ENCODE peak calls at places on chromosomes 12 and 14, in seven cellular contexts. W is upper lobe of right lung, G is A549, O is fibroblast of lung, H is Peyer's patch, D is left ventricle myocardium inferior, R is lung. J is an unnamed sample. For H3K9me3 and H3K4me1, the result is how much of the 10 kb centered on the place peaks cover.

GRCh38 chr12:32312049-32312670 is 87.2 kb upstream of the FGD4 start:
- DNase-seq in W (no peak), G (peak), O (peak), H (no peak), D (no peak), R (no peak), J (peak)

GRCh38 chr12:42568952-42569916 is 20.3 kb downstream of the PRICKLE1 start:
- DNase-seq in W (no peak), G (peak), O (peak), H (no peak), D (no peak), R (no peak), J (peak)

GRCh38 chr14:95253039-95253620 is 66.6 kb downstream of the CLMN start:
- DNase-seq in W (no peak), G (peak), O (no peak), H (no peak), D (no peak), R (no peak), J (no peak)

GRCh38 chr12:117513353-117513752 is 151.9 kb upstream of the NOS1 start:
- DNase-seq in W (no peak), G (no peak), O (no peak), H (no peak), D (peak), R (no peak), J (no peak)

GRCh38 chr12:107200394-107200793 is 107.0 kb upstream of the CRY1 start:
- DNase-seq in W (no peak), G (peak), O (peak), H (no peak), D (no peak), R (no peak), J (no peak)

GRCh38 chr12:56230449-56231183 is 765 bp downstream of the SLC39A5 start:
- DNase-seq in W (no peak), G (no peak), O (no peak), H (peak), D (no peak), R (no peak), J (peak)

GRCh38 chr14:102507891-102508312 is 1.7 kb downstream of the ANKRD9 start:
- DNase-seq in W (peak), G (peak), O (no peak), H (no peak), D (no peak), R (no peak), J (no peak)

GRCh38 chr12:42039146-42039545 is 105.5 kb downstream of the GXYLT1 start:
- DNase-seq in W (no peak), G (peak), O (peak), H (no peak), D (no peak), R (no peak), J (no peak)

GRCh38 chr14:50068496-50068895 is 47.9 kb downstream of the VCPKMT start:
- DNase-seq in W (no peak), G (no peak), O (no peak), H (no peak), D (no peak), R (no peak), J (no peak)
- H3K27ac ChIP-seq in W (no peak), G (no peak), O (no peak), H (no peak), D (no peak), R (no peak), J (no peak)

GRCh38 chr12:109815874-109816617 is 17.2 kb downstream of the TRPV4 start:
- DNase-seq in W (no peak), G (peak), O (no peak), H (no peak), D (no peak), R (no peak), J (no peak)

GRCh38 chr12:109816870-109817269 is 16.3 kb downstream of the TRPV4 start:
- DNase-seq in W (no peak), G (no peak), O (no peak), H (no peak), D (no peak), R (no peak), J (no peak)

GRCh38 chr12:109818253-109818652 is 14.9 kb downstream of the TRPV4 start:
- DNase-seq in W (no peak), G (no peak), O (no peak), H (no peak), D (no peak), R (no peak), J (no peak)

GRCh38 chr12:109818900-109819500 is 14.2 kb downstream of the TRPV4 start:
- DNase-seq in W (no peak), G (peak), O (peak), H (no peak), D (no peak), R (no peak), J (no peak)

GRCh38 chr12:109817627-109818231 is 15.5 kb downstream of the TRPV4 start:
- DNase-seq in W (no peak), G (peak), O (no peak), H (no peak), D (no peak), R (no peak), J (no peak)
- H3K9me3 ChIP-seq in W (under half), G (under half), O (under half), H (under half), D (under half), R (under half), J (under half)

GRCh38 chr12:76948895-76949294 is 70.1 kb upstream of the CSRP2 start:
- DNase-seq in W (no peak), G (no peak), O (no peak), H (no peak), D (no peak), R (no peak), J (no peak)
- H3K4me1 ChIP-seq in W (under half), G (under half), O (under half), H (under half), D (under half), R (under half), J (under half)

GRCh38 chr12:53626702-53627169 is 554 bp upstream of the ATF7 start:
- DNase-seq in W (no peak), G (no peak), O (no peak), H (no peak), D (no peak), R (no peak), J (no peak)
- H3K27ac ChIP-seq in W (peak), G (peak), O (no peak), H (peak), D (peak), R (peak), J (peak)

GRCh38 chr12:133106253-133106652 is 23.8 kb downstream of the ZNF891 start:
- DNase-seq in W (no peak), G (peak), O (peak), H (no peak), D (no peak), R (no peak), J (no peak)
- H3K9me3 ChIP-seq in W (half or more), G (half or more), O (under half), H (under half), D (half or more), R (half or more), J (under half)

DNA sequence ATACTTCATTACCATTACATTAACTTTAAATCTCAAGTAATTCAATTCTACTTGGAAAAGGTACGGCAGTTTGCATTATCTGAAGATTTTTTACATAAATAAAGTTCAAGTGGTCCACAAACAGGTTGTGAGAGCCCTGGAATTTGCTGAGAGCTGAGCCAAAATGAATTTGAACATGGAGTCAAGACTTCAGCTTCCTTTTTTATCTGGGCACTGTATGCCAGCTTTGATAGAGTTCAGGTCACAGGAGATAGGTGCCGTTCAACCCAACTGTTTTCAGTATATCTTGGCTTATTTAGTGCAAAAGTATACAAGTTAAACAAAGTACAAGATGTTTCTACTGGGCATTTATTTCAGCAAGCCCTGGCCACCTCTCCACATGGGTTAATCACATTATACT is 28.8 kb downstream of the HNRNPC start:
- DNase-seq in W (no peak), G (no peak), O (no peak), H (no peak), D (no peak), R (no peak), J (no peak)
- H3K4me1 ChIP-seq in W (half or more), G (half or more), O (under half), H (under half), D (half or more), R (under half), J (under half)

GRCh38 chr14:77161011-77161410 is 19.4 kb upstream of the ZDHHC22 start:
- DNase-seq in W (no peak), G (no peak), O (no peak), H (no peak), D (no peak), R (no peak), J (no peak)

GRCh38 chr14:77154421-77154820 is 12.8 kb upstream of the ZDHHC22 start:
- DNase-seq in W (no peak), G (no peak), O (no peak), H (no peak), D (no peak), R (no peak), J (no peak)

GRCh38 chr14:77157716-77158115 is 16.1 kb upstream of the ZDHHC22 start:
- DNase-seq in W (no peak), G (no peak), O (no peak), H (no peak), D (no peak), R (no peak), J (no peak)

GRCh38 chr14:77155083-77155482 is 13.5 kb upstream of the ZDHHC22 start:
- DNase-seq in W (no peak), G (no peak), O (no peak), H (no peak), D (no peak), R (no peak), J (no peak)

DNA sequence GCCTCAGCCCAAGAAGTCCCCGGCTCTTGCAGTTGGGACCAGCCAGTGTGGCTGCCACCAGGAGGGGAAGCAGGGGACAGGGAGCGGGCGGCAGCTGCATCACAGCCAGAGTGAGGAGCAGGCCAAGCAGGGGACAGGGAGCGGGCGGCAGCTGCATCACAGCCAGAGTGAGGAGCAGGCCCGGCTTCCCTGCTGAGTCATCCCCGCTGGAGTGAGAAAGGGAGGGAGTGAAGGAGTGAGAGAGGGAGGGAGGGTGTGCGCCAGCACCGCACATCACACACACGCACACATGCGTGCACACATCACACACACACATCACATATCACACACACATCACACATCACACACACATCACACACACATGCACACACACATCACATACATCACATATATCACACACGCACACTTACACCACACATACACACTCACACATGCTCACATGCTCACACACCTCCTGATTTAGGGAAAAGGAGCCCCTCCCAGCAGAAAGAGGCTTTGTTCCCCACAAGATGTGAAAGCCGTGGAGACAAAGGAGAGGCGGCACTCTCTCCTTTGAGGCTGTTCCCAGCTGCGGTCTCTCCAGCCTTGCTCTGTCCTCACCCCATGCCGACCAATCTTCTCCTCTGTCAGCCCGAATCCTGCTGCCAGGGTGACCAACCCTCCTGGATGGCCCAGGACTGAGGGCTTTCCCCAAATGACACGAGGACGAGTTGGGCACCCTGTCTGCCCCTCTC is 16.8 kb upstream of the ZDHHC22 start:
- DNase-seq in W (no peak), G (peak), O (peak), H (no peak), D (peak), R (no peak), J (no peak)
- H3K27ac ChIP-seq in W (no peak), G (peak), O (no peak), H (no peak), D (no peak), R (no peak), J (no peak)

DNA sequence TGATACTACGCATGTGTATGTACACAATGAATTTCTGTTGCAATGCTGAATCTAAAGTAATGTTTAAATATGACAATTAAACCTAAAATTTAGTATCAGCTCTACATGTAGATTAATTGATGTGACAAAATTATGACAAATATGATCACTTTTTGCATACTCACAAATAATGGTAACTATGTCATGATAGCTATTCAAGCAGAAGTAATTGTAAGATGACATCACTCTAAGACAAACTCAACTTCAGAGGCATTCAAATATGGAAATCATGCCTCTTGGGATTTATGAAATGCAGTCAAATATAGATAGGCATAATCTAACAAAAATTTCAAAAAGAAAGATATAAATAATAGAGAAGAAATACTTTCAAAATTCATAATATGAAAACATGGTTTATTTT is 571.7 kb upstream of the LRFN5 start:
- DNase-seq in W (no peak), G (no peak), O (no peak), H (no peak), D (no peak), R (no peak), J (no peak)
- H3K9me3 ChIP-seq in W (under half), G (under half), O (under half), H (under half), D (under half), R (under half), J (under half)